ENCODE peak calls at places on chromosomes 7 and 10, in four cellular contexts. A is psoas muscle, I is iPS-NIHi11, Y is choroid plexus epithelial cell. O is an unnamed sample.

GRCh38 chr10:46550795-46551700 is 5.4 kb downstream of the GPRIN2 start:
- DNase-seq in Y (no peak), I (no peak), A (peak), O (no peak)

GRCh38 chr7:34385385-34385784 is 272.6 kb upstream of the NPSR1 start:
- DNase-seq in Y (peak), I (no peak), A (no peak), O (no peak)

GRCh38 chr7:142263598-142264380 is 5.9 kb upstream of the PRSS58 start:
- DNase-seq in Y (peak), I (no peak), A (no peak), O (no peak)

GRCh38 chr7:157224627-157225026 is 85.9 kb downstream of the UBE3C start:
- DNase-seq in Y (peak), I (no peak), A (no peak), O (no peak)

GRCh38 chr7:143345428-143345900 is 17.0 kb downstream of the FAM131B start:
- DNase-seq in A (peak), I (peak), Y (peak), O (peak)

GRCh38 chr10:6256439-6256838 is 53.7 kb downstream of the PFKFB3 start:
- DNase-seq in Y (no peak), A (no peak), I (no peak), O (no peak)

GRCh38 chr7:84949067-84949466 is 237.8 kb downstream of the SEMA3D start:
- DNase-seq in A (no peak), I (no peak), Y (peak), O (no peak)

GRCh38 chr7:80244206-80244956 is 109.8 kb downstream of the GNAI1 start:
- DNase-seq in Y (peak), I (no peak), A (no peak), O (no peak)

GRCh38 chr7:13702261-13702660 is 287.2 kb downstream of the ETV1 start:
- DNase-seq in I (no peak), A (no peak), Y (peak), O (no peak)

GRCh38 chr10:102917314-102917961 is 656 bp upstream of the CNNM2 start:
- DNase-seq in I (peak), Y (peak), A (peak), O (peak)

GRCh38 chr10:73413108-73413527 is 740 bp downstream of the ANXA7 start:
- DNase-seq in A (peak), Y (no peak), I (peak), O (no peak)

GRCh38 chr10:93867481-93867880 is 26.3 kb upstream of the SLC35G1 start:
- DNase-seq in Y (no peak), A (no peak), I (no peak), O (no peak)

GRCh38 chr10:13525683-13526082 is 3.1 kb downstream of the BEND7 start:
- DNase-seq in I (no peak), Y (no peak), A (no peak), O (no peak)

GRCh38 chr7:105612806-105613205 is 31.5 kb upstream of the EFCAB10 start:
- DNase-seq in A (no peak), Y (no peak), I (no peak), O (no peak)

GRCh38 chr10:88851706-88852105 is at the start of gene ANKRD22:
- DNase-seq in Y (peak), A (no peak), I (peak), O (no peak)

GRCh38 chr7:28355553-28356319 is 56.6 kb upstream of the CREB5 start:
- DNase-seq in I (no peak), Y (no peak), A (no peak), O (peak)

GRCh38 chr10:15585303-15585715 is 134.4 kb downstream of the ITGA8 start:
- DNase-seq in I (peak), Y (peak), A (peak), O (peak)

GRCh38 chr10:71974489-71975011 is 10.4 kb downstream of the CHST3 start:
- DNase-seq in A (peak), I (no peak), Y (no peak), O (no peak)

GRCh38 chr7:101754432-101755159 is 62.8 kb upstream of the CUX1 start:
- DNase-seq in Y (peak), A (no peak), I (no peak), O (no peak)

GRCh38 chr10:51743146-51743545 is 43.8 kb upstream of the CSTF2T start:
- DNase-seq in Y (peak), I (no peak), A (no peak), O (no peak)

GRCh38 chr10:22598488-22598887 is 115.9 kb downstream of the PIP4K2A start:
- DNase-seq in Y (no peak), A (no peak), I (no peak), O (no peak)

GRCh38 chr10:60282771-60283353 is 106.8 kb downstream of the ANK3 start:
- DNase-seq in A (no peak), Y (peak), I (no peak), O (no peak)

GRCh38 chr10:83820033-83820432 is 319.3 kb upstream of the GHITM start:
- DNase-seq in Y (no peak), A (no peak), I (no peak), O (no peak)

GRCh38 chr10:59362991-59363390 is 642 bp upstream of the FAM13C start:
- DNase-seq in Y (peak), A (peak), I (peak), O (peak)

GRCh38 chr10:9158675-9159074 is 1104.2 kb downstream of the GATA3 start:
- DNase-seq in I (no peak), A (no peak), Y (no peak), O (no peak)

GRCh38 chr10:6077071-6077675 is 11.7 kb upstream of the RBM17 start:
- DNase-seq in I (no peak), Y (no peak), A (no peak), O (no peak)

GRCh38 chr7:142669074-142669654 is 80.1 kb upstream of the PRSS1 start:
- DNase-seq in A (no peak), I (peak), Y (peak), O (peak)

GRCh38 chr7:111730476-111731300 is 168.4 kb upstream of the IMMP2L start:
- DNase-seq in I (peak), Y (peak), A (no peak), O (peak)

GRCh38 chr10:126041804-126042231 is 145.5 kb downstream of the FANK1 start:
- DNase-seq in Y (peak), I (peak), A (peak), O (no peak)

GRCh38 chr7:45001138-45001694 is 1.2 kb downstream of the CCM2 start:
- DNase-seq in A (no peak), I (no peak), Y (no peak), O (peak)

GRCh38 chr10:47318706-47319105 is 3.5 kb upstream of the GDF2 start:
- DNase-seq in A (peak), I (peak), Y (no peak), O (no peak)

O was measured in NCI-H1105.